ENCODE peak calls at places on chromosome 21, in seven cellular contexts. One of them, this sample, is unnamed.

GRCh38 chr21:39314155-39315027 is 959 bp upstream of the BRWD1 start:
- DNase-seq in astrocyte: peak; percentile 73
- DNase-seq in adrenal gland: peak; percentile 32
- DNase-seq in left lung: no peak
- DNase-seq in endodermal cell: peak; percentile 87
- DNase-seq in left ventricle myocardium inferior: peak; percentile 45
- DNase-seq in sigmoid colon: peak; percentile 72
- DNase-seq in this sample: no peak

GRCh38 chr21:36694593-36695282 is 4.2 kb upstream of the SIM2 start:
- DNase-seq in astrocyte: no peak
- DNase-seq in adrenal gland: no peak
- DNase-seq in left ventricle myocardium inferior: no peak
- DNase-seq in left lung: no peak
- DNase-seq in endodermal cell: no peak
- DNase-seq in sigmoid colon: no peak
- DNase-seq in this sample: no peak

GRCh38 chr21:37710555-37711293 is 205.5 kb downstream of the KCNJ6 start:
- DNase-seq in left lung: no peak
- DNase-seq in endodermal cell: no peak
- DNase-seq in adrenal gland: no peak
- DNase-seq in sigmoid colon: no peak
- DNase-seq in left ventricle myocardium inferior: no peak
- DNase-seq in astrocyte: no peak
- DNase-seq in this sample: no peak

GRCh38 chr21:14955936-14956520 is 108.8 kb downstream of the NRIP1 start:
- DNase-seq in left lung: no peak
- DNase-seq in left ventricle myocardium inferior: no peak
- DNase-seq in adrenal gland: no peak
- DNase-seq in astrocyte: no peak
- DNase-seq in endodermal cell: no peak
- DNase-seq in sigmoid colon: no peak
- DNase-seq in this sample: no peak

GRCh38 chr21:45555557-45556301 is 13.5 kb upstream of the SLC19A1 start:
- DNase-seq in left ventricle myocardium inferior: peak; percentile 73
- DNase-seq in left lung: peak; percentile 90
- DNase-seq in endodermal cell: peak; percentile 96
- DNase-seq in astrocyte: peak; percentile 81
- DNase-seq in adrenal gland: peak; percentile 88
- DNase-seq in sigmoid colon: peak; percentile 95
- DNase-seq in this sample: peak; percentile 98

GRCh38 chr21:44950351-44950750 is 10.5 kb downstream of the SLX9 start:
- DNase-seq in endodermal cell: no peak
- DNase-seq in left ventricle myocardium inferior: peak; percentile 34
- DNase-seq in sigmoid colon: no peak
- DNase-seq in left lung: no peak
- DNase-seq in astrocyte: no peak
- DNase-seq in adrenal gland: no peak
- DNase-seq in this sample: no peak

GRCh38 chr21:44643911-44644310 is 2.3 kb upstream of the KRTAP10-11 start:
- DNase-seq in astrocyte: no peak
- DNase-seq in sigmoid colon: no peak
- DNase-seq in left lung: no peak
- DNase-seq in left ventricle myocardium inferior: no peak
- DNase-seq in adrenal gland: no peak
- DNase-seq in endodermal cell: peak; percentile 26
- DNase-seq in this sample: peak; percentile 58

GRCh38 chr21:36175771-36176565 is 19.3 kb downstream of the DOP1B start:
- DNase-seq in left ventricle myocardium inferior: no peak
- DNase-seq in left lung: no peak
- DNase-seq in astrocyte: no peak
- DNase-seq in endodermal cell: no peak
- DNase-seq in sigmoid colon: no peak
- DNase-seq in adrenal gland: no peak
- DNase-seq in this sample: peak; percentile 31

GRCh38 chr21:45623436-45623835 is 20.1 kb upstream of the PCBP3 start:
- DNase-seq in sigmoid colon: peak; percentile 28
- DNase-seq in left ventricle myocardium inferior: no peak
- DNase-seq in left lung: peak; percentile 13
- DNase-seq in astrocyte: no peak
- DNase-seq in endodermal cell: peak; percentile 5
- DNase-seq in adrenal gland: no peak
- DNase-seq in this sample: no peak

GRCh38 chr21:36828208-36828607 is 129.3 kb downstream of the SIM2 start:
- DNase-seq in sigmoid colon: no peak
- DNase-seq in left lung: no peak
- DNase-seq in endodermal cell: no peak
- DNase-seq in left ventricle myocardium inferior: no peak
- DNase-seq in adrenal gland: no peak
- DNase-seq in astrocyte: no peak
- DNase-seq in this sample: no peak

GRCh38 chr21:30257773-30258172 is 25.0 kb downstream of the KRTAP24-1 start:
- DNase-seq in left ventricle myocardium inferior: no peak
- DNase-seq in adrenal gland: no peak
- DNase-seq in endodermal cell: peak; percentile 74
- DNase-seq in left lung: no peak
- DNase-seq in sigmoid colon: no peak
- DNase-seq in astrocyte: no peak
- DNase-seq in this sample: peak; percentile 50

GRCh38 chr21:38356898-38357297 is 100.1 kb downstream of the KCNJ15 start:
- DNase-seq in adrenal gland: no peak
- DNase-seq in endodermal cell: peak; percentile 78
- DNase-seq in sigmoid colon: no peak
- DNase-seq in left lung: no peak
- DNase-seq in left ventricle myocardium inferior: no peak
- DNase-seq in astrocyte: no peak
- DNase-seq in this sample: no peak

GRCh38 chr21:33936221-33937038 is 20.8 kb upstream of the ATP5PO start:
- DNase-seq in left lung: no peak
- DNase-seq in astrocyte: no peak
- DNase-seq in sigmoid colon: no peak
- DNase-seq in adrenal gland: no peak
- DNase-seq in left ventricle myocardium inferior: no peak
- DNase-seq in endodermal cell: peak; percentile 75
- DNase-seq in this sample: no peak

GRCh38 chr21:45979141-45979631 is 2.4 kb upstream of the COL6A1 start:
- DNase-seq in astrocyte: no peak
- DNase-seq in endodermal cell: peak; percentile 72
- DNase-seq in adrenal gland: no peak
- DNase-seq in sigmoid colon: peak; percentile 79
- DNase-seq in left lung: no peak
- DNase-seq in left ventricle myocardium inferior: peak; percentile 25
- DNase-seq in this sample: peak; percentile 52

GRCh38 chr21:38913120-38913975 is 107.6 kb downstream of the ETS2 start:
- DNase-seq in left lung: peak; percentile 83
- DNase-seq in astrocyte: peak; percentile 67
- DNase-seq in left ventricle myocardium inferior: peak; percentile 56
- DNase-seq in sigmoid colon: peak; percentile 91
- DNase-seq in endodermal cell: peak; percentile 88
- DNase-seq in adrenal gland: peak; percentile 38
- DNase-seq in this sample: no peak

GRCh38 chr21:46122241-46122671 is 24.3 kb downstream of the COL6A2 start:
- DNase-seq in left ventricle myocardium inferior: peak; percentile 14
- DNase-seq in astrocyte: peak; percentile 92
- DNase-seq in endodermal cell: no peak
- DNase-seq in sigmoid colon: peak; percentile 57
- DNase-seq in left lung: peak; percentile 23
- DNase-seq in adrenal gland: peak; percentile 7
- DNase-seq in this sample: no peak

GRCh38 chr21:27036736-27037301 is 69.9 kb upstream of the ADAMTS5 start:
- DNase-seq in left lung: no peak
- DNase-seq in sigmoid colon: no peak
- DNase-seq in endodermal cell: no peak
- DNase-seq in left ventricle myocardium inferior: no peak
- DNase-seq in astrocyte: no peak
- DNase-seq in adrenal gland: no peak
- DNase-seq in this sample: no peak

GRCh38 chr21:38413958-38414506 is 84.2 kb downstream of the ERG start:
- DNase-seq in astrocyte: no peak
- DNase-seq in left ventricle myocardium inferior: no peak
- DNase-seq in sigmoid colon: no peak
- DNase-seq in left lung: no peak
- DNase-seq in adrenal gland: no peak
- DNase-seq in endodermal cell: no peak
- DNase-seq in this sample: no peak

GRCh38 chr21:45590246-45590725 is 48.0 kb upstream of the SLC19A1 start:
- DNase-seq in sigmoid colon: peak; percentile 87
- DNase-seq in adrenal gland: peak; percentile 69
- DNase-seq in left ventricle myocardium inferior: peak; percentile 72
- DNase-seq in left lung: peak; percentile 81
- DNase-seq in astrocyte: no peak
- DNase-seq in endodermal cell: peak; percentile 91
- DNase-seq in this sample: peak; percentile 38

GRCh38 chr21:45983981-45984551 is 2.5 kb downstream of the COL6A1 start:
- DNase-seq in left lung: peak; percentile 35
- DNase-seq in left ventricle myocardium inferior: peak; percentile 68
- DNase-seq in sigmoid colon: peak; percentile 92
- DNase-seq in adrenal gland: no peak
- DNase-seq in astrocyte: no peak
- DNase-seq in endodermal cell: no peak
- DNase-seq in this sample: peak; percentile 11

GRCh38 chr21:32317726-32318125 is 19.1 kb downstream of the MRAP start:
- DNase-seq in left ventricle myocardium inferior: no peak
- DNase-seq in sigmoid colon: no peak
- DNase-seq in adrenal gland: no peak
- DNase-seq in left lung: no peak
- DNase-seq in endodermal cell: no peak
- DNase-seq in astrocyte: no peak
- DNase-seq in this sample: no peak
- H3K36me3 ChIP-seq in left ventricle myocardium inferior: peaks cover 88% of the 10 kb centered on the region
- H3K36me3 ChIP-seq in sigmoid colon: peaks cover 59% of the 10 kb centered on the region
- H3K36me3 ChIP-seq in adrenal gland: peaks cover 95% of the 10 kb centered on the region
- H3K36me3 ChIP-seq in left lung: peaks cover 99% of the 10 kb centered on the region
- H3K36me3 ChIP-seq in endodermal cell: peaks cover 69% of the 10 kb centered on the region
- H3K36me3 ChIP-seq in astrocyte: peaks cover 52% of the 10 kb centered on the region
- H3K36me3 ChIP-seq in this sample: peaks cover 65% of the 10 kb centered on the region

DNA sequence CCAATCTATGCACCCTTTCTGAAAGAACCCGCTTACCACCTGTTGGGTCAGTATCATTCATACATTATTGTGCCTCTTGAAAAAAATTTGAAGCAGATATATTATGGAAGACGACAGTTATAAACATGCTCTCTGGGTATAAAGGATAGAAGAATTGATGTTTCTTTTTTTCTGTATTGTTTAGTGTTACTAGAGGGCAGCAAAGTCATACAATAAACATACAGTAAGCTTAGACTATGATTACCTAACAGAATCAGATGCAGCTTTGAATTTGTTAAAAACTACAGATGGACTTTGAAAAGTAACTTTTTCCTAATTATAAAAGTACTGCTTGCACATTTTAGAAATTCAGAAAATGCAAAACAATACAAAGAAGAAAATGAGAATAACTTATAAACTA is 11.1 kb upstream of the PAXBP1 start:
- DNase-seq in sigmoid colon: no peak
- DNase-seq in left ventricle myocardium inferior: no peak
- DNase-seq in astrocyte: no peak
- DNase-seq in endodermal cell: no peak
- DNase-seq in left lung: no peak
- DNase-seq in adrenal gland: no peak
- DNase-seq in this sample: no peak
- TF ChIP-seq CTCF in sigmoid colon: peak; percentile 17
- TF ChIP-seq CTCF in left ventricle myocardium inferior: no peak
- TF ChIP-seq CTCF in astrocyte: no peak
- TF ChIP-seq CTCF in endodermal cell: no peak
- TF ChIP-seq CTCF in left lung: no peak
- TF ChIP-seq CTCF in adrenal gland: no peak
- TF ChIP-seq CTCF in this sample: no peak

GRCh38 chr21:42846221-42846620 is 33.1 kb downstream of the WDR4 start:
- DNase-seq in astrocyte: no peak
- DNase-seq in endodermal cell: no peak
- DNase-seq in left lung: peak; percentile 24
- DNase-seq in left ventricle myocardium inferior: peak; percentile 3
- DNase-seq in adrenal gland: no peak
- DNase-seq in sigmoid colon: peak; percentile 30
- DNase-seq in this sample: peak; percentile 1

GRCh38 chr21:42848932-42849758 is 30.2 kb downstream of the WDR4 start:
- DNase-seq in sigmoid colon: no peak
- DNase-seq in endodermal cell: no peak
- DNase-seq in left ventricle myocardium inferior: no peak
- DNase-seq in left lung: no peak
- DNase-seq in astrocyte: no peak
- DNase-seq in adrenal gland: no peak
- DNase-seq in this sample: no peak

GRCh38 chr21:42849759-42850412 is 29.5 kb downstream of the WDR4 start:
- DNase-seq in endodermal cell: no peak
- DNase-seq in adrenal gland: no peak
- DNase-seq in left lung: no peak
- DNase-seq in astrocyte: no peak
- DNase-seq in sigmoid colon: no peak
- DNase-seq in left ventricle myocardium inferior: no peak
- DNase-seq in this sample: no peak

GRCh38 chr21:42847051-42847707 is 32.2 kb downstream of the WDR4 start:
- DNase-seq in left ventricle myocardium inferior: peak; percentile 2
- DNase-seq in endodermal cell: peak; percentile 37
- DNase-seq in adrenal gland: peak; percentile 7
- DNase-seq in sigmoid colon: peak; percentile 55
- DNase-seq in left lung: no peak
- DNase-seq in astrocyte: no peak
- DNase-seq in this sample: peak; percentile 7

DNA sequence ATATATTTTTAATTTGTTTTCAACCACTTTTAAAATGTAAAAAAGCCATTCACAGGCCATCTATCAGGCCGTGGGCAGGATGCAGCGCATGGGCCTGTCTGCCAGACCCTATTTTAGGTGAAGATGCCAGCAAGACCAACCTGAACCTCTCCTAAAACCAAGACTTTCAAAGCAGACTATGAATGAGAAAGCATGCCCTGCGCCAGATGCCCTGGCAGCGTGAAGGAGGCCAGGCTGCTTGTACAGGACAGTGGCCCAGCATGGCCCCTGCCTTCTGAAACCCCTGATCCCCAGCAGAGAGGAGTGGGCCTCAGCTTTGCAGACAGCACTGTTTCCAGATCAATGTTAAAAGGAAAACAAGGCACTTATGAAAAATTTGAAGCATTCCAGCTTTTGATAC is 31.6 kb downstream of the WDR4 start:
- DNase-seq in left lung: no peak
- DNase-seq in endodermal cell: peak; percentile 20
- DNase-seq in sigmoid colon: peak; percentile 28
- DNase-seq in left ventricle myocardium inferior: peak; percentile 3
- DNase-seq in astrocyte: no peak
- DNase-seq in adrenal gland: peak; percentile 1
- DNase-seq in this sample: no peak
- H3K36me3 ChIP-seq in left lung: peaks cover 92% of the 10 kb centered on the region
- H3K36me3 ChIP-seq in endodermal cell: peaks cover 82% of the 10 kb centered on the region
- H3K36me3 ChIP-seq in sigmoid colon: peaks cover 26% of the 10 kb centered on the region
- H3K36me3 ChIP-seq in left ventricle myocardium inferior: peaks cover 66% of the 10 kb centered on the region
- H3K36me3 ChIP-seq in astrocyte: peaks cover 14% of the 10 kb centered on the region
- H3K36me3 ChIP-seq in adrenal gland: peaks cover 33% of the 10 kb centered on the region
- H3K36me3 ChIP-seq in this sample: peaks cover 83% of the 10 kb centered on the region

DNA sequence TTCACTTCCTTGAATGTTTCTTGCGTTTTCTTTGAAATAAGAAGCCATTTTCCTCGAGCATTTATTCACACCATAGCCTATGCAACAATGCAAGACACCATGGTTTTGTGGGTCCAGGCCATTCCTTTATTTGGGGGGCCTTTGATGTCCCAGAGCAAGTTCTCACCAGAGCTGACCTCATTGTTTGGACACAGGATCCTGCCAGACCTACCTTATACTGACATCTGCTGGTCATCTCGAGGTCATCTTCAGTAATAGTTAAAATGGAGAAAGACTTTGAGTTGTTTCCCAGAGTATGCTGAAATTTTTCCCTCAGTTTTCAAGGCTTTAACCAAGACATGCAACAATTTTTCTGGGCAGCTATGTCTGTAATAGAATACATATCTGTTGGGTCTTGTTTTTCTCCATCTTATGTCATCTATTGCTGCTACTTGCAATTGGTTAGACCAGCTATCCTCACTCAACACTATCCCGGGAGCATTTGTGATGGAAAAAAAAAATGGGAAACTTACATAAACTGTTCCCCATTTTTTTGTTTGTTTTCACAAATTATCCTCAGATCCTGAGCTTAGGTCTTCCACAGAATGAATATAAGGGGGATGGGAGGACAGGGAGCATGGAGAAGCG is 34.0 kb upstream of the BACE2 start:
- DNase-seq in sigmoid colon: no peak
- DNase-seq in astrocyte: peak; percentile 31
- DNase-seq in adrenal gland: no peak
- DNase-seq in endodermal cell: peak; percentile 57
- DNase-seq in left lung: no peak
- DNase-seq in left ventricle myocardium inferior: no peak
- DNase-seq in this sample: peak; percentile 38
- TF ChIP-seq CTCF in sigmoid colon: peak; percentile 34
- TF ChIP-seq CTCF in astrocyte: peak; percentile 59
- TF ChIP-seq CTCF in adrenal gland: peak; percentile 39
- TF ChIP-seq CTCF in endodermal cell: peak; percentile 79
- TF ChIP-seq CTCF in left lung: peak; percentile 24
- TF ChIP-seq CTCF in left ventricle myocardium inferior: peak; percentile 64
- TF ChIP-seq CTCF in this sample: peak; percentile 71

This sample was measured in WERI-Rb-1.